ENCODE peak calls at places on chromosomes 1 and 21, in five cellular contexts. A is AG10803, G is endodermal cell, R is GM23338, V is right atrium auricular region. S is an unnamed sample.

GRCh38 chr21:36796070-36796469 is 97.2 kb downstream of the SIM2 start:
- DNase-seq in A (no peak), G (no peak), V (no peak), R (no peak), S (no peak)

GRCh38 chr1:162564762-162565218 is 3.3 kb downstream of the UAP1 start:
- DNase-seq in G (no peak), A (no peak), V (no peak), R (no peak), S (no peak)

GRCh38 chr1:70675737-70676156 is 264.7 kb downstream of the CTH start:
- DNase-seq in V (no peak), G (peak), R (peak), A (no peak), S (no peak)

GRCh38 chr1:205709059-205709398 is 28.7 kb upstream of the SLC45A3 start:
- DNase-seq in A (peak), G (no peak), R (no peak), V (no peak), S (no peak)

GRCh38 chr1:152141971-152142584 is 16.9 kb downstream of the RPTN start:
- DNase-seq in R (peak), V (no peak), A (peak), G (peak), S (peak)

GRCh38 chr1:11600901-11601300 is 53.3 kb downstream of the FBXO2 start:
- DNase-seq in V (no peak), R (no peak), G (no peak), A (no peak), S (no peak)

GRCh38 chr1:110605901-110606783 is at the start of gene KCNA2:
- DNase-seq in A (no peak), R (peak), G (peak), V (no peak), S (no peak)

GRCh38 chr1:165899461-165899941 is 72.1 kb downstream of the UCK2 start:
- DNase-seq in A (peak), V (no peak), R (no peak), G (peak), S (no peak)

GRCh38 chr1:72280714-72281113 is 1.6 kb downstream of the NEGR1 start:
- DNase-seq in R (no peak), A (no peak), V (no peak), G (no peak), S (peak)

GRCh38 chr1:33055210-33055991 is 18.7 kb upstream of the AK2 start:
- DNase-seq in V (peak), A (peak), R (peak), G (peak), S (peak)

GRCh38 chr1:203556047-203556851 is 62.3 kb downstream of the OPTC start:
- DNase-seq in A (peak), V (peak), R (peak), G (peak), S (peak)

GRCh38 chr1:67818725-67819301 is 14.5 kb downstream of the GNG12 start:
- DNase-seq in A (no peak), R (no peak), V (no peak), G (no peak), S (no peak)

GRCh38 chr1:25820247-25821111 is 725 bp downstream of the MTFR1L start:
- DNase-seq in V (no peak), G (peak), R (peak), A (peak), S (no peak)

GRCh38 chr1:9075023-9075422 is 5.6 kb upstream of the SLC2A5 start:
- DNase-seq in R (no peak), G (no peak), A (no peak), V (no peak), S (no peak)

GRCh38 chr1:19473119-19473518 is 12.2 kb downstream of the CAPZB start:
- DNase-seq in A (no peak), V (no peak), G (no peak), R (no peak), S (no peak)

GRCh38 chr21:34890724-34891609 is 158.1 kb downstream of the RUNX1 start:
- DNase-seq in R (peak), V (no peak), A (peak), G (peak), S (no peak)

GRCh38 chr1:202811296-202812175 is 782 bp downstream of the PCAT6 start:
- DNase-seq in V (no peak), G (peak), R (peak), A (no peak), S (no peak)

GRCh38 chr1:225949041-225949440 is 8.0 kb upstream of the LEFTY2 start:
- DNase-seq in R (no peak), G (peak), A (no peak), V (no peak), S (no peak)

GRCh38 chr1:215891266-215891665 is 324.2 kb downstream of the KCTD3 start:
- DNase-seq in G (no peak), A (no peak), R (no peak), V (no peak), S (no peak)

GRCh38 chr1:71658295-71658694 is 577.5 kb upstream of the ZRANB2 start:
- DNase-seq in V (no peak), R (no peak), A (peak), G (no peak), S (no peak)

GRCh38 chr1:169305356-169305755 is 62.2 kb downstream of the NME7 start:
- DNase-seq in G (no peak), A (no peak), R (peak), V (no peak), S (no peak)

GRCh38 chr1:4794020-4794780 is 139.8 kb downstream of the AJAP1 start:
- DNase-seq in R (no peak), V (peak), G (peak), A (no peak), S (no peak)

GRCh38 chr1:24501371-24502167 is 1.1 kb upstream of the RCAN3 start:
- DNase-seq in V (no peak), G (no peak), A (peak), R (peak), S (no peak)

GRCh38 chr1:236944556-236944955 is 59.7 kb downstream of the MT1HL1 start:
- DNase-seq in R (no peak), A (no peak), G (no peak), V (no peak), S (no peak)

GRCh38 chr1:169570172-169570574 is 16.1 kb downstream of the F5 start:
- DNase-seq in A (no peak), V (no peak), G (no peak), R (no peak), S (no peak)

GRCh38 chr1:44641126-44642102 is 32.9 kb downstream of the TMEM53 start:
- DNase-seq in A (no peak), V (no peak), G (no peak), R (no peak), S (no peak)

GRCh38 chr1:46699670-46700069 is 19.2 kb downstream of the EFCAB14 start:
- DNase-seq in V (no peak), R (no peak), G (no peak), A (no peak), S (no peak)

DNA sequence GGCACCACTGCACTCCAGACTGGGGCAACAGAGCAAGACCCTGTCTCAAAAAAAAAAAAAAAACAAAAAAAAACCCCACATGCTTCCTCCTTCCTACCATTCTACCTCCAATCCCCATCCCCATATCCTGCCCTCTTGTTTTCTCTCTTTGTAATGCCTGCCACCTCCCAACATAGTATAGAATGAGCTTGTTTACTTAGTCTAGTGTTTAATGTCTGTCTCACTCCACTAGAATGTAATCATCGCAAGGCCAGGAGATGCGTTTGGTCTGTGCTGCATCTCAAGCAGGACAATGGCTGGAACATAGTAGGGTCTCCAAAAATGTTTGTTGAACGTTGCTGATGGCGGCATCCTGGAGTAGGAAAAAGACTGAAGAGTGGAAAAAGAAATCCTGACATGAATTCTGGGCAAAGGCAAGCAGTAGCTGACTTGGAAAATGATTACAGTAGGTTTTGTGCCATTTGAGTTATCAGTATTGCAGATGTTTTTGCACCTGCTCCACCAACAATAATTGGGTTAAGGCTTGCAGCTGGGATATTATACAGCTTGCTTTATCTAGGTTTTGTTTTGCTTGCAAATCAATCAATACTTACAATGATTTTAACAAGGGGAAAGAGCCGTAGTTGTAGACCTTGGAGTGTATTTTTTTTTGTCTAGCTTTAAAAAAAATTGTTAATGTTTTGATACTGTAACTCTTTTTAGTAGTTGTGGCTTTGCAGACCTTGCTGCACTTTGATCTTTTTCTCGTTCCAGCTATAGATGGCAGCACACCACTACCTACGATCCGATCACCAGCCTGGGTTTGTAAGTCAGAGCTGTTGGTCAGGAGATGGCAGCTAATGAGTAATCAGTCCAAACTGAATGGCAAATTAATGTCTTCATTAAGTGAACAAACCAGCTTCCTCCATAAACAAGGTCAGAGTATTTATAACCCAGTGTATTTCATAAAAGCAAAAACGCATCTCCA is 62.4 kb downstream of the BACH1 start:
- DNase-seq in R (peak), G (no peak), V (no peak), A (no peak), S (no peak)
- TF ChIP-seq CTCF in R (peak), G (peak), V (no peak), A (no peak), S (no peak)

DNA sequence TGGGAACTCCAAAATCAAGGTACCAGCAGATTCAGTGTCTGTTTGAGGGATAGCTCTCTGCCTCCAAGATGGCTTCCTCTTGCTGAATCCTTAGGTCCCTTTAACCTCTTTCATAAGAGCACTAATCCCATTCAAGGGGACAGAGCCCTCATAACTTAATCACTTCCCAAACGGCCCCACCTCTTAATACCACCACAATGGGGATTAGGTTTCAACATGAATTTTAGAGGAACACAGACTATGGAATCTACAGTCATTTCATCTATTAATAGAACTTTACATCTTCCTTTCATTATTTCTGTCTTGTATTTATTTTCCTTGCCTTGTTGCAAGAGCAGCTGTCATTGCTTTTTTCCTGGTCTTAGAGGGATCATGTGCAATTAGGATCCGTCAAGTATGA is 30.3 kb downstream of the HOOK1 start:
- DNase-seq in A (no peak), R (peak), V (no peak), G (no peak), S (no peak)
- H3K4me3 ChIP-seq in A (no peak), R (no peak), V (no peak), G (no peak), S (no peak)

GRCh38 chr1:80799457-80799856 is 1001.3 kb upstream of the ADGRL2 start:
- DNase-seq in A (no peak), G (peak), R (peak), V (no peak), S (no peak)
- TF ChIP-seq CTCF in A (no peak), G (peak), R (peak), V (no peak), S (no peak)

GRCh38 chr1:243354511-243355153 is 98.8 kb downstream of the SDCCAG8 start:
- DNase-seq in V (no peak), A (peak), R (no peak), G (no peak), S (no peak)
- H3K4me3 ChIP-seq in V (peak), A (peak), R (no peak), G (no peak), S (no peak)

GRCh38 chr1:227316941-227317540 is 1.3 kb downstream of the CDC42BPA start:
- DNase-seq in G (no peak), A (peak), R (no peak), V (no peak), S (no peak)

GRCh38 chr1:227318003-227318851 is at the start of gene CDC42BPA:
- DNase-seq in A (peak), V (peak), G (peak), R (peak), S (peak)

GRCh38 chr1:227320476-227320875 is 2.2 kb upstream of the CDC42BPA start:
- DNase-seq in A (no peak), R (no peak), G (no peak), V (no peak), S (no peak)

GRCh38 chr1:227317541-227318002 is 720 bp downstream of the CDC42BPA start:
- DNase-seq in R (peak), V (no peak), A (peak), G (peak), S (no peak)

GRCh38 chr1:227318852-227319607 is 738 bp upstream of the CDC42BPA start:
- DNase-seq in A (peak), R (peak), V (peak), G (peak), S (no peak)
- TF ChIP-seq CTCF in A (no peak), R (no peak), V (no peak), G (no peak), S (no peak)

GRCh38 chr1:207214453-207214852 is 107.0 kb upstream of the CD55 start:
- DNase-seq in V (no peak), R (no peak), G (no peak), A (no peak), S (no peak)

GRCh38 chr1:207218512-207219352 is 102.7 kb upstream of the CD55 start:
- DNase-seq in R (no peak), V (no peak), A (no peak), G (no peak), S (no peak)

GRCh38 chr1:207221934-207222351 is 99.5 kb upstream of the CD55 start:
- DNase-seq in R (no peak), V (no peak), G (no peak), A (no peak), S (no peak)

GRCh38 chr1:207219979-207220889 is 101.2 kb upstream of the CD55 start:
- DNase-seq in V (no peak), R (peak), G (peak), A (no peak), S (no peak)

DNA sequence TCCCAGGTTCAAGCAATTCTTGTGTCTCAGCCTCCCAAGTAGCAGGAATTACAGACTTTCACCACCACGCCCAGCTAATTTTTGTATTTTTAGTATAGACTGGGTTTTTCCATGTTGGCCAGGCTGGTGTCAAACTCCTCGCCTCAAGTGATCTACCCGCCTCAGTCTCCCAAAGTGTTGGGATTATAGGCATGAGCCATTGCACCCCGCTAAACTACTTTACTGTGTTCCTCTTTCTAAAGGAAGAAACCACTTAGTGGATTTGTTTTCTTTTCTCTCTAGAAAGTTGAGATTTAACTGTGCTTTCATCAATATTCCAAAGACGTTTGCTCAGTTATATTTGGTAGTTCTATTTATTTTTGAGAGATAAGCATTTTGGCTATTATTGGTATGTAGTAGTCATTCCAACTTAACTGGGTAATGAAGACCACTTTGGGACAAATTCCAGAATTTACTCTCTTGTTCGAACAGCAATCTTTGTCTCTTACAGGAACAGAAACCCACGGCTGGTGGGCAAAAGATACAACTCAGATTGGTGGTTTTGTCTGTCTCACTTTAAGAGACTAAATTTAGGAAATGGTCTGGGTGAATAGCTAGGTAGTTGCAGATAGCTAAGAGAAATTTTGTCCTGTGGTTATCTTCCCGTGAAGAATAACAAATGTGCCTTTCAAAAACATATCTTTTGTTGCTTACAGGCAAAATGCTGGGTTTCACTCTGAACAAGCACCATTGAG is 103.5 kb upstream of the CD55 start:
- DNase-seq in V (no peak), A (no peak), G (no peak), R (no peak), S (no peak)
- H3K4me3 ChIP-seq in V (no peak), A (no peak), G (no peak), R (no peak), S (no peak)

DNA sequence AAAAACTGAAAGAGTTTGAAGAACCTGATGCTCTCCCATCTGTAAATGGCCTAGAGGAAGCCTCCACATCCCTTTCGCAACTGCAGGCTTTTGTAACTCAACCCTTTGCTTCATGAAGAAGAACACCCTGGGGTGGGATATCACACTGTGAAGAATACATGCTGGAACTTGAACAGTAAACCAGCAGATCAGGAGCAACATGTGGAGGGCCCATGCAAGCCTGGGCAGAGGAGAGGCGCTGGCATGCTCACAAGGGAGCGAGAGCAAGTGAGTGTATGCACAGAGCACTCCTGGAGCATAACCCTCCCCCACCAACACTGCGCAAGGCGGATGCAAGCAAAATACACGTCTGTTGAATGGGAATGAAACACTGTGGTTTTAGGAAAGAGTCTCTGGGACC is 24.6 kb upstream of the SPAG17 start:
- DNase-seq in G (no peak), A (no peak), R (no peak), V (no peak), S (no peak)
- TF ChIP-seq CTCF in G (no peak), A (no peak), R (no peak), V (no peak), S (no peak)

S was measured in AG09309.